ENCODE peak calls at places on chromosomes 6 and 20, in nine cellular contexts. O is AG10803; L is B cell; U is RCC 7860; X is heart right ventricle; B is fibroblast of mammary gland; D is caudate nucleus; M is KBM-7; Z is CD8-positive, alpha-beta memory T cell. G is an unnamed sample.

GRCh38 chr20:433300-433975 is 25.3 kb downstream of the RBCK1 start:
- DNase-seq in O (no peak), L (peak), U (peak), X (no peak), B (peak), D (no peak), M (no peak), Z (peak), G (no peak)

GRCh38 chr6:141788096-141788495 is 344.6 kb upstream of the GJE1 start:
- DNase-seq in O (no peak), L (no peak), U (no peak), X (no peak), B (no peak), D (no peak), M (no peak), Z (no peak), G (no peak)

GRCh38 chr6:157912326-157912725 is 69.3 kb upstream of the SYNJ2 start:
- DNase-seq in O (peak), L (no peak), U (no peak), X (no peak), B (peak), D (no peak), M (no peak), Z (no peak), G (peak)

GRCh38 chr6:30265594-30265993 is 52.4 kb upstream of the TRIM26 start:
- DNase-seq in O (no peak), L (no peak), U (no peak), X (no peak), B (no peak), D (no peak), M (no peak), Z (no peak), G (no peak)

GRCh38 chr6:43334466-43335095 is 26.0 kb upstream of the CRIP3 start:
- DNase-seq in O (peak), L (peak), U (peak), X (no peak), B (peak), D (no peak), M (peak), Z (no peak), G (peak)

GRCh38 chr20:64220891-64221527 is 34.5 kb upstream of the PCMTD2 start:
- DNase-seq in O (no peak), L (no peak), U (no peak), X (no peak), B (no peak), D (no peak), M (no peak), Z (no peak), G (no peak)

GRCh38 chr20:13703265-13703664 is 64.5 kb upstream of the TASP1 start:
- DNase-seq in O (no peak), L (no peak), U (no peak), X (no peak), B (no peak), D (no peak), M (no peak), Z (no peak), G (no peak)

GRCh38 chr6:90078513-90079289 is 184.4 kb downstream of the GJA10 start:
- DNase-seq in O (peak), L (no peak), U (no peak), X (no peak), B (peak), D (no peak), M (no peak), Z (no peak), G (no peak)

GRCh38 chr6:44263357-44264100 is 1.8 kb downstream of the NFKBIE start:
- DNase-seq in O (no peak), L (peak), U (peak), X (no peak), B (no peak), D (no peak), M (peak), Z (peak), G (no peak)

GRCh38 chr6:127185410-127185809 is 66.9 kb downstream of the RSPO3 start:
- DNase-seq in O (no peak), L (no peak), U (no peak), X (no peak), B (no peak), D (no peak), M (no peak), Z (no peak), G (no peak)

GRCh38 chr6:135537782-135538301 is 40.3 kb upstream of the AHI1 start:
- DNase-seq in O (peak), L (no peak), U (peak), X (no peak), B (peak), D (no peak), M (no peak), Z (no peak), G (peak)

GRCh38 chr6:166584046-166584679 is 2.3 kb downstream of the RAMACL start:
- DNase-seq in O (peak), L (no peak), U (no peak), X (no peak), B (no peak), D (no peak), M (no peak), Z (no peak), G (no peak)

GRCh38 chr6:52157301-52157930 is 28.8 kb upstream of the IL17A start:
- DNase-seq in O (peak), L (no peak), U (peak), X (no peak), B (peak), D (no peak), M (no peak), Z (no peak), G (no peak)

GRCh38 chr20:38392356-38392755 is 42.8 kb downstream of the SNHG17 start:
- DNase-seq in O (no peak), L (no peak), U (no peak), X (no peak), B (no peak), D (no peak), M (no peak), Z (no peak), G (no peak)

GRCh38 chr20:21074605-21075336 is 31.4 kb downstream of the LINC00237 start:
- DNase-seq in O (no peak), L (no peak), U (peak), X (no peak), B (peak), D (no peak), M (peak), Z (no peak), G (no peak)

GRCh38 chr6:104955927-104956662 is 812 bp upstream of the LIN28B start:
- DNase-seq in O (no peak), L (no peak), U (no peak), X (no peak), B (no peak), D (no peak), M (peak), Z (no peak), G (no peak)

GRCh38 chr6:89044988-89045387 is 35.6 kb upstream of the PNRC1 start:
- DNase-seq in O (no peak), L (peak), U (no peak), X (peak), B (no peak), D (no peak), M (peak), Z (no peak), G (no peak)

GRCh38 chr6:5995705-5996686 is 10.7 kb downstream of the NRN1 start:
- DNase-seq in O (peak), L (peak), U (no peak), X (peak), B (peak), D (no peak), M (peak), Z (no peak), G (no peak)

GRCh38 chr6:27279513-27280063 is 32.1 kb downstream of the PRSS16 start:
- DNase-seq in O (no peak), L (no peak), U (no peak), X (no peak), B (no peak), D (no peak), M (no peak), Z (no peak), G (no peak)

GRCh38 chr6:53984163-53984562 is 127.1 kb upstream of the MLIP start:
- DNase-seq in O (peak), L (no peak), U (peak), X (no peak), B (peak), D (no peak), M (no peak), Z (no peak), G (peak)

GRCh38 chr6:43127180-43127579 is 43.9 kb upstream of the SRF start:
- DNase-seq in O (no peak), L (no peak), U (no peak), X (no peak), B (no peak), D (no peak), M (peak), Z (no peak), G (no peak)

GRCh38 chr6:56890683-56891429 is 64.1 kb upstream of the BEND6 start:
- DNase-seq in O (peak), L (no peak), U (peak), X (no peak), B (peak), D (no peak), M (peak), Z (no peak), G (peak)

GRCh38 chr6:119170427-119171407 is 92.3 kb upstream of the FAM184A start:
- DNase-seq in O (peak), L (no peak), U (no peak), X (no peak), B (peak), D (no peak), M (peak), Z (no peak), G (no peak)

GRCh38 chr6:116118608-116119007 is 7.3 kb downstream of the COL10A1 start:
- DNase-seq in O (peak), L (no peak), U (peak), X (no peak), B (peak), D (no peak), M (no peak), Z (no peak), G (no peak)

G was measured in retinal pigment epithelial cell.